ENCODE peak calls at places on chromosome 6, in six cellular contexts. One of them, this sample, is unnamed.

GRCh38 chr6:63598251-63599036 is 26.2 kb downstream of the LOC128125822 start:
- DNase-seq in heart left ventricle: peak
- DNase-seq in NCI-H2081: peak
- DNase-seq in OCI-LY7: peak
- DNase-seq in GM04503: no peak
- DNase-seq in Calu3: peak
- DNase-seq in this sample: peak

GRCh38 chr6:36755435-36756348 is 58.1 kb downstream of the RAB44 start:
- DNase-seq in NCI-H2081: no peak
- DNase-seq in GM04503: no peak
- DNase-seq in OCI-LY7: peak
- DNase-seq in Calu3: peak
- DNase-seq in heart left ventricle: no peak
- DNase-seq in this sample: no peak

GRCh38 chr6:103047567-103047966 is 1654.1 kb downstream of the GRIK2 start:
- DNase-seq in GM04503: no peak
- DNase-seq in OCI-LY7: no peak
- DNase-seq in heart left ventricle: no peak
- DNase-seq in NCI-H2081: no peak
- DNase-seq in Calu3: no peak
- DNase-seq in this sample: no peak

GRCh38 chr6:143146186-143146831 is 85.6 kb downstream of the AIG1 start:
- DNase-seq in Calu3: no peak
- DNase-seq in NCI-H2081: no peak
- DNase-seq in OCI-LY7: no peak
- DNase-seq in GM04503: no peak
- DNase-seq in heart left ventricle: no peak
- DNase-seq in this sample: no peak

GRCh38 chr6:146770965-146771735 is 172.4 kb downstream of the ADGB start:
- DNase-seq in NCI-H2081: no peak
- DNase-seq in heart left ventricle: peak
- DNase-seq in Calu3: no peak
- DNase-seq in GM04503: no peak
- DNase-seq in OCI-LY7: peak
- DNase-seq in this sample: no peak

GRCh38 chr6:153484056-153484455 is 353.0 kb upstream of the RGS17 start:
- DNase-seq in heart left ventricle: no peak
- DNase-seq in GM04503: no peak
- DNase-seq in Calu3: no peak
- DNase-seq in OCI-LY7: no peak
- DNase-seq in NCI-H2081: no peak
- DNase-seq in this sample: no peak

GRCh38 chr6:37314803-37315515 is 38.8 kb upstream of the RNF8 start:
- DNase-seq in Calu3: peak
- DNase-seq in GM04503: no peak
- DNase-seq in NCI-H2081: peak
- DNase-seq in heart left ventricle: no peak
- DNase-seq in OCI-LY7: peak
- DNase-seq in this sample: peak

GRCh38 chr6:34055223-34055933 is 90.5 kb downstream of the GRM4 start:
- DNase-seq in NCI-H2081: peak
- DNase-seq in heart left ventricle: peak
- DNase-seq in Calu3: peak
- DNase-seq in OCI-LY7: peak
- DNase-seq in GM04503: no peak
- DNase-seq in this sample: peak

GRCh38 chr6:35343092-35343834 is 905 bp downstream of the PPARD start:
- DNase-seq in Calu3: peak
- DNase-seq in GM04503: no peak
- DNase-seq in NCI-H2081: no peak
- DNase-seq in OCI-LY7: peak
- DNase-seq in heart left ventricle: peak
- DNase-seq in this sample: peak

GRCh38 chr6:15132854-15133670 is 112.8 kb upstream of the JARID2 start:
- DNase-seq in GM04503: peak
- DNase-seq in heart left ventricle: no peak
- DNase-seq in NCI-H2081: no peak
- DNase-seq in OCI-LY7: no peak
- DNase-seq in Calu3: no peak
- DNase-seq in this sample: no peak

GRCh38 chr6:135630789-135631376 is 133.3 kb upstream of the AHI1 start:
- DNase-seq in GM04503: no peak
- DNase-seq in Calu3: no peak
- DNase-seq in OCI-LY7: no peak
- DNase-seq in NCI-H2081: peak
- DNase-seq in heart left ventricle: no peak
- DNase-seq in this sample: no peak

GRCh38 chr6:34897130-34897529 is 8.1 kb downstream of the ANKS1A start:
- DNase-seq in NCI-H2081: no peak
- DNase-seq in OCI-LY7: no peak
- DNase-seq in heart left ventricle: no peak
- DNase-seq in Calu3: no peak
- DNase-seq in GM04503: no peak
- DNase-seq in this sample: no peak

This sample was measured in hippocampal formation.